ENCODE peak calls at places on chromosomes 6 and 20, in six cellular contexts. One of them, this sample, is unnamed.

GRCh38 chr20:46484954-46485353 is 28.4 kb downstream of the ZNF334 start:
- DNase-seq in HCT116: no peak
- DNase-seq in colonic mucosa: no peak
- DNase-seq in AG04450: no peak
- DNase-seq in HepG2: no peak
- DNase-seq in upper lobe of right lung: no peak
- DNase-seq in this sample: no peak

GRCh38 chr6:142213402-142213801 is 66.3 kb downstream of the VTA1 start:
- DNase-seq in HCT116: no peak
- DNase-seq in colonic mucosa: no peak
- DNase-seq in AG04450: no peak
- DNase-seq in HepG2: no peak
- DNase-seq in upper lobe of right lung: no peak
- DNase-seq in this sample: no peak

GRCh38 chr20:59574308-59574707 is 30.0 kb upstream of the PHACTR3 start:
- DNase-seq in upper lobe of right lung: no peak
- DNase-seq in colonic mucosa: no peak
- DNase-seq in AG04450: no peak
- DNase-seq in HepG2: no peak
- DNase-seq in HCT116: no peak
- DNase-seq in this sample: no peak

GRCh38 chr20:64106981-64107735 is at the start of gene NPBWR2:
- DNase-seq in upper lobe of right lung: peak
- DNase-seq in HCT116: no peak
- DNase-seq in colonic mucosa: no peak
- DNase-seq in HepG2: no peak
- DNase-seq in AG04450: no peak
- DNase-seq in this sample: no peak

GRCh38 chr20:2332711-2333110 is 36.9 kb downstream of the TGM3 start:
- DNase-seq in colonic mucosa: no peak
- DNase-seq in AG04450: no peak
- DNase-seq in HepG2: no peak
- DNase-seq in HCT116: no peak
- DNase-seq in upper lobe of right lung: no peak
- DNase-seq in this sample: no peak

GRCh38 chr6:167552961-167553360 is 228.1 kb downstream of the TTLL2 start:
- DNase-seq in colonic mucosa: no peak
- DNase-seq in upper lobe of right lung: no peak
- DNase-seq in HCT116: no peak
- DNase-seq in HepG2: no peak
- DNase-seq in AG04450: no peak
- DNase-seq in this sample: no peak

GRCh38 chr6:133623065-133623464 is 265.8 kb upstream of the TCF21 start:
- DNase-seq in AG04450: no peak
- DNase-seq in upper lobe of right lung: no peak
- DNase-seq in colonic mucosa: peak
- DNase-seq in HepG2: no peak
- DNase-seq in HCT116: no peak
- DNase-seq in this sample: no peak

GRCh38 chr6:71197267-71197666 is 91.3 kb upstream of the OGFRL1 start:
- DNase-seq in colonic mucosa: no peak
- DNase-seq in HCT116: no peak
- DNase-seq in HepG2: no peak
- DNase-seq in upper lobe of right lung: no peak
- DNase-seq in AG04450: no peak
- DNase-seq in this sample: no peak

GRCh38 chr6:82251942-82252341 is 4.4 kb upstream of the IBTK start:
- DNase-seq in HCT116: peak
- DNase-seq in colonic mucosa: no peak
- DNase-seq in upper lobe of right lung: no peak
- DNase-seq in AG04450: no peak
- DNase-seq in HepG2: peak
- DNase-seq in this sample: no peak

GRCh38 chr6:129492260-129492659 is 217.7 kb downstream of the ARHGAP18 start:
- DNase-seq in AG04450: no peak
- DNase-seq in colonic mucosa: no peak
- DNase-seq in upper lobe of right lung: no peak
- DNase-seq in HepG2: no peak
- DNase-seq in HCT116: no peak
- DNase-seq in this sample: no peak

DNA sequence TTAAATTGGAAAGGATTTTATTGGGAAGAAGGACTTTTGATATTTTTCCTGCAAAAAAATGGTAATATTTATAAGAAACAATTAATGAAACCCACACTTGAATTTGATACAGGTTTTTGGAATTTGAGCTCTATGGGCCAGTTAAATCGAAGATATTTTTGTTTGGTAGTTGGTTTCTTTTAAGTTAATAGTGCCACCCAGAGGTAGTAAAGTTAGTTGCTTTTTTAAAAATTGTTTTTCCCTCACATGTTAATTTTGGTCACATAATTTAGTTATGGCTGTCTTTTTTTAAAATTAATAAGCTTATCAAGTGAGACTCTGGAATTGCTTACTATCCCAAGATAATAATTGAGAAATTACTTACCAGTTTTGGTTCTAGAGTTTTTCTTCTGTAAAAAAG is 7.1 kb downstream of the PRIM2 start:
- DNase-seq in AG04450: no peak
- DNase-seq in upper lobe of right lung: no peak
- DNase-seq in colonic mucosa: no peak
- DNase-seq in HepG2: no peak
- DNase-seq in HCT116: no peak
- DNase-seq in this sample: no peak
- TF ChIP-seq CTCF in AG04450: peak
- TF ChIP-seq CTCF in upper lobe of right lung: peak
- TF ChIP-seq CTCF in colonic mucosa: no peak
- TF ChIP-seq CTCF in HepG2: peak
- TF ChIP-seq CTCF in HCT116: peak
- TF ChIP-seq CTCF in this sample: peak

DNA sequence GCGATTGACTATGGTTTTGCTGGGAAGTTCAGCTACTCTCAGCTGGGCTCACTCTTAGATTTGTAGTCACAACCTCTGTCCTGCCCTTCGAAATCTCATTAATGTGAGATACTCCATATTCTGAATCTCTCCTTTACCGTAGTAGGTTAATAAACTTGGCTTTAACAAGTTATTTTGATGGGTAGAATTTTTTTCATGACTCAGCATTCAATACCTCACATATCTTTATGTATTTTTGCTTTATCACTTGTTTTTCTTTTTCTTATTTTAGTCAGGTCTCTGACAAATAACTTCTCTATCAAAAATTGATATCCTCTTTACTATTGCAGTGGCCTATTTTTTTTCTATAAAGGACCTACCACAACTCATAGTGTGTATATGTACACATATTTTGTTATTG is 855.2 kb upstream of the ADGRB3 start:
- DNase-seq in HCT116: no peak
- DNase-seq in upper lobe of right lung: no peak
- DNase-seq in HepG2: no peak
- DNase-seq in colonic mucosa: no peak
- DNase-seq in AG04450: no peak
- DNase-seq in this sample: no peak
- TF ChIP-seq CTCF in HCT116: no peak
- TF ChIP-seq CTCF in upper lobe of right lung: no peak
- TF ChIP-seq CTCF in HepG2: no peak
- TF ChIP-seq CTCF in colonic mucosa: no peak
- TF ChIP-seq CTCF in AG04450: no peak
- TF ChIP-seq CTCF in this sample: no peak

GRCh38 chr20:63016514-63017075 is 9.8 kb upstream of the BHLHE23 start:
- DNase-seq in HepG2: no peak
- DNase-seq in upper lobe of right lung: no peak
- DNase-seq in colonic mucosa: no peak
- DNase-seq in HCT116: no peak
- DNase-seq in AG04450: no peak
- DNase-seq in this sample: no peak
- TF ChIP-seq CTCF in HepG2: no peak
- TF ChIP-seq CTCF in upper lobe of right lung: no peak
- TF ChIP-seq CTCF in colonic mucosa: no peak
- TF ChIP-seq CTCF in HCT116: no peak
- TF ChIP-seq CTCF in AG04450: no peak
- TF ChIP-seq CTCF in this sample: no peak

DNA sequence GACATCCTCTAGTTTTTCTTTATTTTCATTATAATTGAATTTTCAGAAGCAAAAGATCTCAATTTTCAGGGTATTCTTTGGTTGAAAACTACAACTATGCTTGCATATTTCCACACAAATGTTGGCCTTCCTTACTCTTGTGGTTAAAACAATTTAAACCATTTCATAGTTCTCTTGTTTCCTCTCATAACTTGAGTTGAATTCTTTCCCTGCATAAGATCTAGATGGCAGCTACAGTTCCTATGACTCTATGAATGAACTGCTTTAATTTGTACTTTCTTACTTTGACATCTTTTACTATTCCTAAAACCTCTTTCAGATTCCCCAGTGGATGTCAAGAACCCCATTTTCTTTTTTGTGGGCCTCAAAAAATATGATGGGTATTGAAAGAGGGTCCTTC is 564.5 kb downstream of the NKAIN2 start:
- DNase-seq in colonic mucosa: no peak
- DNase-seq in HepG2: no peak
- DNase-seq in upper lobe of right lung: no peak
- DNase-seq in HCT116: no peak
- DNase-seq in AG04450: no peak
- DNase-seq in this sample: no peak
- TF ChIP-seq CTCF in colonic mucosa: no peak
- TF ChIP-seq CTCF in HepG2: no peak
- TF ChIP-seq CTCF in upper lobe of right lung: no peak
- TF ChIP-seq CTCF in HCT116: no peak
- TF ChIP-seq CTCF in AG04450: no peak
- TF ChIP-seq CTCF in this sample: no peak

GRCh38 chr6:13045676-13046075 is 282.7 kb downstream of the TBC1D7 start:
- DNase-seq in colonic mucosa: no peak
- DNase-seq in AG04450: no peak
- DNase-seq in upper lobe of right lung: no peak
- DNase-seq in HepG2: no peak
- DNase-seq in HCT116: no peak
- DNase-seq in this sample: no peak

GRCh38 chr6:13044896-13045295 is 283.4 kb downstream of the TBC1D7 start:
- DNase-seq in AG04450: no peak
- DNase-seq in upper lobe of right lung: no peak
- DNase-seq in colonic mucosa: no peak
- DNase-seq in HepG2: no peak
- DNase-seq in HCT116: no peak
- DNase-seq in this sample: no peak

GRCh38 chr6:13049666-13050254 is 278.6 kb downstream of the TBC1D7 start:
- DNase-seq in HCT116: no peak
- DNase-seq in upper lobe of right lung: no peak
- DNase-seq in AG04450: no peak
- DNase-seq in colonic mucosa: no peak
- DNase-seq in HepG2: no peak
- DNase-seq in this sample: no peak

GRCh38 chr6:13046084-13046483 is 282.3 kb downstream of the TBC1D7 start:
- DNase-seq in upper lobe of right lung: no peak
- DNase-seq in HepG2: no peak
- DNase-seq in HCT116: no peak
- DNase-seq in colonic mucosa: no peak
- DNase-seq in AG04450: no peak
- DNase-seq in this sample: no peak

GRCh38 chr6:13048113-13048512 is 280.2 kb downstream of the TBC1D7 start:
- DNase-seq in upper lobe of right lung: no peak
- DNase-seq in colonic mucosa: no peak
- DNase-seq in AG04450: no peak
- DNase-seq in HCT116: no peak
- DNase-seq in HepG2: no peak
- DNase-seq in this sample: no peak
- TF ChIP-seq CTCF in upper lobe of right lung: no peak
- TF ChIP-seq CTCF in colonic mucosa: no peak
- TF ChIP-seq CTCF in AG04450: no peak
- TF ChIP-seq CTCF in HCT116: no peak
- TF ChIP-seq CTCF in HepG2: no peak
- TF ChIP-seq CTCF in this sample: no peak

DNA sequence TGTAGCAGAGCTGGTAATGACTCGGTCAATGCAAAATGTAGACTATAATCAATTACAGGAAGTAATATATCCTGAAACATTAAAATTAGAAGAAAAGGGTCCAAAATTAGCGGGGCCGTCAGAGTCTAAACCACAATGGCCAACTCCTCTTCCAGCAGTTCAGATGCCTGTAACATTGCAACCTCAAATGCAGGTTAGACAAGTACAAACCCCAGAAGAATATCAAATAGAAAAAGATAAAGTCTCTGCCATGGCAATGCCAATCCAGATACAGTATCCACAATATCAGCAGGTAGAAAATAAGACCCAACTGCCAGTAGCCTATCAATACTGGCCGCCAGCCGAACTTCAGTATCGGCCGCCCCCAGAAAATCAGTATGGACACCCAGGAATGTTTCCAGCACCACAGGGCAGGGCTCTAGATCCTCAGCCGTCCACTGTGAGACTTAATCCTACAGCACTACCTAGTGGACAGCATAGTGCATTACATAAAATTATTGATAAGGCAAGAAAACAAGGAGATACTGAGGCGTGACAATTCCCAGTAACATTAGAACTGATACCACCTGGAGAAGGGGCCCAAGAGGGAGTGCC is 158.4 kb downstream of the GPX5 start:
- DNase-seq in HCT116: peak
- DNase-seq in AG04450: no peak
- DNase-seq in HepG2: peak
- DNase-seq in colonic mucosa: peak
- DNase-seq in upper lobe of right lung: no peak
- DNase-seq in this sample: peak
- TF ChIP-seq CTCF in HCT116: peak
- TF ChIP-seq CTCF in AG04450: peak
- TF ChIP-seq CTCF in HepG2: peak
- TF ChIP-seq CTCF in colonic mucosa: peak
- TF ChIP-seq CTCF in upper lobe of right lung: peak
- TF ChIP-seq CTCF in this sample: peak

DNA sequence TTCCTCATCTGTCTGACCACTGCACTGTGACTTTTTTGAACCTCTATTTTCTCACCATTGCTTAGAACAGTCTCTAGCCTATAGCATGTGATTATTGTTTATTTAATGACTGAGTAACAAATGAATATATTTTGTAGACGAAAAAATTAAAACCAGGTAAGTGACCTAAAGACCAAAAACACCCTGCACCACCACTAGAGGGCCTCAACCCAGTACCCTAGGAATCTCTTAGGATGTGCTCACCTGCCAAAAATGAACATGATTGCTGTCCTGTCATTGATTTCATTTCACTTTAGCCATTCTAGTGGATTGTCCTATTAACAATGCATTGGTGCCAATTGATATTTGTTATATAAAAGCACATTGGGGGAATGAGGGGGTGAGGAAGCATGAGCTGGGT is 199.1 kb downstream of the COL9A1 start:
- DNase-seq in upper lobe of right lung: no peak
- DNase-seq in HCT116: peak
- DNase-seq in colonic mucosa: peak
- DNase-seq in HepG2: no peak
- DNase-seq in AG04450: no peak
- DNase-seq in this sample: no peak
- TF ChIP-seq CTCF in upper lobe of right lung: peak
- TF ChIP-seq CTCF in HCT116: peak
- TF ChIP-seq CTCF in colonic mucosa: peak
- TF ChIP-seq CTCF in HepG2: peak
- TF ChIP-seq CTCF in AG04450: peak
- TF ChIP-seq CTCF in this sample: peak